ENCODE peak calls at places on chromosomes 2 and 18, in five cellular contexts. G, A, K, D and Y are unnamed samples.

GRCh38 chr2:238865015-238865719 is 17.3 kb downstream of the TWIST2 start:
- DNase-seq in G (no peak), A (no peak), K (no peak), D (no peak), Y (no peak)

GRCh38 chr18:12944724-12945123 is 3.1 kb upstream of the SEH1L start:
- DNase-seq in G (no peak), A (no peak), K (peak), D (no peak), Y (no peak)

GRCh38 chr2:240139666-240140393 is 628 bp downstream of the OTOS start:
- DNase-seq in G (no peak), A (no peak), K (no peak), D (no peak), Y (no peak)

GRCh38 chr2:162301151-162301804 is 17.2 kb downstream of the IFIH1 start:
- DNase-seq in G (no peak), A (peak), K (peak), D (peak), Y (no peak)

GRCh38 chr2:128384446-128384845 is 65.8 kb upstream of the HS6ST1 start:
- DNase-seq in G (no peak), A (no peak), K (no peak), D (no peak), Y (no peak)

GRCh38 chr2:1773883-1774282 is 29.6 kb upstream of the PXDN start:
- DNase-seq in G (no peak), A (no peak), K (no peak), D (no peak), Y (no peak)

GRCh38 chr2:203688798-203689197 is 17.6 kb upstream of the CD28 start:
- DNase-seq in G (no peak), A (peak), K (no peak), D (no peak), Y (no peak)

GRCh38 chr18:9539938-9540337 is 64.6 kb downstream of the RALBP1 start:
- DNase-seq in G (no peak), A (no peak), K (no peak), D (no peak), Y (no peak)

GRCh38 chr2:110842048-110842447 is 109.7 kb downstream of the ACOXL start:
- DNase-seq in G (no peak), A (no peak), K (no peak), D (no peak), Y (no peak)